ENCODE peak calls at places on chromosomes 13 and 19, in seven cellular contexts. C is foreskin fibroblast; M is heart left ventricle; L is naive thymus-derived CD4-positive, alpha-beta T cell; P is CD4-positive, alpha-beta memory T cell; Y is HFF-Myc; D is iPS DF 6.9. U is an unnamed sample.

GRCh38 chr19:480016-480855 is 16.1 kb upstream of the MADCAM1 start:
- DNase-seq in C (peak), M (peak), L (peak), P (peak), Y (no peak), D (no peak), U (no peak)

GRCh38 chr13:41835871-41836270 is 125.0 kb downstream of the VWA8 start:
- DNase-seq in C (peak), M (no peak), L (no peak), P (no peak), Y (peak), D (no peak), U (no peak)

GRCh38 chr13:46712524-46712923 is 84.4 kb downstream of the ESD start:
- DNase-seq in C (no peak), M (no peak), L (no peak), P (no peak), Y (no peak), D (no peak), U (no peak)

GRCh38 chr19:12112701-12113100 is 27.4 kb downstream of the ZNF20 start:
- DNase-seq in C (no peak), M (no peak), L (no peak), P (no peak), Y (no peak), D (no peak), U (no peak)

GRCh38 chr13:93689333-93689732 is 462.7 kb downstream of the GPC6 start:
- DNase-seq in C (peak), M (no peak), L (no peak), P (no peak), Y (no peak), D (no peak), U (no peak)

GRCh38 chr13:97125051-97125809 is 96.9 kb upstream of the MBNL2 start:
- DNase-seq in C (peak), M (no peak), L (no peak), P (no peak), Y (peak), D (no peak), U (peak)

GRCh38 chr19:45125360-45125759 is 32.4 kb downstream of the PPP1R37 start:
- DNase-seq in C (no peak), M (no peak), L (no peak), P (no peak), Y (no peak), D (no peak), U (no peak)

GRCh38 chr13:45849408-45849807 is 2.1 kb downstream of the SIAH3 start:
- DNase-seq in C (no peak), M (no peak), L (no peak), P (no peak), Y (no peak), D (no peak), U (no peak)

GRCh38 chr19:10226376-10227214 is 4.5 kb downstream of the S1PR2 start:
- DNase-seq in C (peak), M (peak), L (no peak), P (no peak), Y (peak), D (no peak), U (no peak)

GRCh38 chr13:76048126-76048525 is 412.0 kb downstream of the LMO7 start:
- DNase-seq in C (no peak), M (no peak), L (no peak), P (no peak), Y (no peak), D (no peak), U (no peak)

GRCh38 chr19:44552324-44552723 is 22.8 kb upstream of the CEACAM20 start:
- DNase-seq in C (peak), M (no peak), L (no peak), P (no peak), Y (no peak), D (peak), U (peak)

GRCh38 chr19:1394252-1395193 is 6.8 kb downstream of the GAMT start:
- DNase-seq in C (no peak), M (no peak), L (no peak), P (no peak), Y (no peak), D (no peak), U (no peak)

GRCh38 chr19:34662919-34663318 is 14.0 kb downstream of the SCGB2B2 start:
- DNase-seq in C (peak), M (no peak), L (peak), P (peak), Y (peak), D (peak), U (peak)

GRCh38 chr19:45791744-45792481 is 732 bp downstream of the DMWD start:
- DNase-seq in C (no peak), M (no peak), L (no peak), P (no peak), Y (no peak), D (no peak), U (no peak)

GRCh38 chr19:1000591-1001537 is 645 bp downstream of the GRIN3B start:
- DNase-seq in C (no peak), M (no peak), L (no peak), P (no peak), Y (no peak), D (no peak), U (no peak)

GRCh38 chr13:27271572-27272096 is 1.0 kb downstream of the RASL11A start:
- DNase-seq in C (no peak), M (no peak), L (no peak), P (no peak), Y (no peak), D (no peak), U (no peak)

GRCh38 chr13:21095311-21095710 is 33.9 kb upstream of the LATS2 start:
- DNase-seq in C (no peak), M (no peak), L (no peak), P (no peak), Y (no peak), D (no peak), U (no peak)

GRCh38 chr13:80038371-80038770 is 302.6 kb downstream of the SPRY2 start:
- DNase-seq in C (no peak), M (no peak), L (no peak), P (no peak), Y (no peak), D (no peak), U (no peak)

GRCh38 chr19:47231215-47232054 is 436 bp upstream of the BBC3 start:
- DNase-seq in C (peak), M (peak), L (peak), P (peak), Y (peak), D (no peak), U (no peak)

GRCh38 chr13:34594507-34594906 is 347.6 kb upstream of the NBEA start:
- DNase-seq in C (no peak), M (no peak), L (no peak), P (no peak), Y (no peak), D (no peak), U (no peak)

GRCh38 chr19:35059799-35060091 is 18.2 kb downstream of the HPN start:
- DNase-seq in C (no peak), M (no peak), L (no peak), P (no peak), Y (no peak), D (no peak), U (no peak)

GRCh38 chr13:25165664-25166063 is 6.4 kb downstream of the AMER2 start:
- DNase-seq in C (no peak), M (no peak), L (no peak), P (no peak), Y (no peak), D (no peak), U (no peak)

GRCh38 chr19:3483226-3483628 is at the start of gene SMIM44:
- DNase-seq in C (no peak), M (no peak), L (no peak), P (no peak), Y (no peak), D (no peak), U (no peak)
- H3K4me3 ChIP-seq in C (no peak), M (no peak), L (no peak), P (no peak), Y (no peak), D (no peak), U (no peak)

DNA sequence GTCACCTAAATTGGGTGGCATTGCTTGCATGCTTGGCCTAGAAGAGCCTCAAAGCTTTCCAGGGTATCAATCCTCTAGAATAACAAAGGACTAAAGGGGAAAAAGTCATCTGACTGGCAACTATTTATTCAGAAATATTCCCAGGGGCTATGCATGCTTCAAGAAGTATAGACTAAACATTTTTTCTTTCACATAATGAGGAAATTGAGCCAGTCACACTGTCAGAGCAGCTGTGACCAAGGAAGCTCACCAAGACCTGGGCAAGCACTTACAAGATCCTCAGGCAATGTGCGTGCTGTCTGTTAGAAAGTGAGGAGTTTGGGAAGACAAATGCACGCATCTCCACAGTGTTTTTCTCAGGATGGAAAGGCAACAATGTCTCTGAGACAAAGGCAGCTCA is 747.2 kb downstream of the DIAPH3 start:
- DNase-seq in C (no peak), M (no peak), L (no peak), P (no peak), Y (no peak), D (no peak), U (no peak)
- H3K4me3 ChIP-seq in C (no peak), M (no peak), L (no peak), P (no peak), Y (no peak), D (no peak), U (no peak)

DNA sequence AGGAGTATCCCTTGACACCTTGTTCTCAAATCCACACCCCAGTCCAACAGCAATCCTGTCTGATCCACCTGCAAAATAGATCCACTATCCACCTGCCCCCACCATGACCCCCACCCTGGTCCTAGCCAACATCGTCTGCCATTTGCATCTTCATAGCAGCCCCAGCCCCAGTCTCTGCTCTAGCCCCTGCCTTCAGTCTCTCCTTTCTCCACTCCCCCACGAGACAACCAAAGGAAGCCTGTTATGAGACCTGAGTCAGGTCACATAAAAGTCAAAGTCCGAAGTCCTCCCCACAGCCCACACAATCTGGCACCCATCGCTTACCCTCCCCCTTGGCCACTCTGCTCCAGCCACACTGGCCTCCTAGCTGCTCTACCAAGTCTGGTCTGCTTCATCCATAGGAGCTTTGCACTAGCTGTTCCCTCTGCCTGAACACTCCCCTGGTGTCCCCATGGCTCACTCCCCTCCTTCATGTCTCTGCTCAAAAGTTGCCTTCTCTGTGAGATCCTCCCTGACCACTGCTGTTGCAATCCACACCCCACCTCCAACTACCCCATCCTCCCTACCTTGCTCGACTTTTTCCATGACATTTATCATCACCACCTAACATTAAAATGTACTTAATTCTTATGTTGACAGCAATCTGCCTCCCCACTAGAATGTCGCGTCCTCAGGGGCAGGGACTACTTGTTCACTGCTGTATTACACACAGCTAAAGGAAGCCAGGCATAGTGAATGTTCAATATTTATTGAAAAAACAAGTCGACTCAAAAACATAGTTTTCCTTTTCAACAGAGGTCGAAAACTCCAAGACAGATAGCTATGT is 1.2 kb upstream of the PLEKHG2 start:
- DNase-seq in C (peak), M (no peak), L (no peak), P (no peak), Y (no peak), D (no peak), U (no peak)
- H3K4me3 ChIP-seq in C (peak), M (peak), L (peak), P (peak), Y (no peak), D (no peak), U (peak)

GRCh38 chr19:16144216-16144581 is 714 bp downstream of the HSH2D start:
- DNase-seq in C (no peak), M (no peak), L (no peak), P (no peak), Y (no peak), D (no peak), U (no peak)
- H3K4me3 ChIP-seq in C (no peak), M (no peak), L (peak), P (peak), Y (no peak), D (no peak), U (peak)

DNA sequence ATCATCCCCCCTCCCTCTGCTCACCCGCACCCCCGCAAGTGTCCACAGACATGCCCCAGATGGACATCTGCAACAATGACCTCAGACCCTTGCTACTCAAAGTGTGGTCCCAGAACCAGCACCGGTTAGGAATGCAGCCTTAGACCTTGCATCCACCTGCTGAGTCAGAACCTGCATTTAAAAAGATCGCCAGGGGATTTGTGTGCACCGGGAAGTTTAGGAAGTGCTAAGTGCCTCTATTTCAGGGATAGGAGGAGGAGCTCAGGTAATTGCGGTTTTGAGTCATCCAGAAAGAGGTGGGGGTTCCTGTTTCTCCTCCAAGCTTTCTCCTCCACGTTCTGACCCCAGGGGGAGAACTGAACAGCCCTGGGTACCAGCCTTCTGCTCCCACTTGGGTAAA is 46.2 kb downstream of the CACNA1A start:
- DNase-seq in C (no peak), M (no peak), L (no peak), P (no peak), Y (no peak), D (peak), U (no peak)
- H3K4me3 ChIP-seq in C (no peak), M (no peak), L (no peak), P (no peak), Y (no peak), D (no peak), U (no peak)

GRCh38 chr19:5229778-5230165 is 110.8 kb downstream of the PTPRS start:
- DNase-seq in C (no peak), M (no peak), L (no peak), P (no peak), Y (no peak), D (no peak), U (no peak)
- H3K4me3 ChIP-seq in C (no peak), M (no peak), L (no peak), P (no peak), Y (no peak), D (no peak), U (no peak)